ENCODE peak calls at places on chromosome 6, in eight cellular contexts. L is bronchial epithelial cell, E is cardiac fibroblast, W is HFF-Myc, P is mesendoderm, B is body of pancreas, S is kidney epithelial cell, Q is NB4. R is an unnamed sample.

GRCh38 chr6:4973972-4974885 is 29.6 kb downstream of the RPP40 start:
- DNase-seq in L (no peak), E (peak; percentile 54), W (no peak), P (peak; percentile 82), B (no peak), S (no peak), Q (no peak), R (peak; percentile 20)

GRCh38 chr6:38326837-38327236 is 312.9 kb downstream of the BTBD9 start:
- DNase-seq in L (no peak), E (no peak), W (no peak), P (no peak), B (no peak), S (no peak), Q (no peak), R (no peak)

GRCh38 chr6:88047510-88048150 is at the start of gene SPACA1:
- DNase-seq in L (no peak), E (no peak), W (no peak), P (no peak), B (no peak), S (no peak), Q (no peak), R (no peak)

GRCh38 chr6:148780918-148781436 is 34.1 kb downstream of the UST start:
- DNase-seq in L (no peak), E (no peak), W (no peak), P (no peak), B (no peak), S (no peak), Q (no peak), R (no peak)

GRCh38 chr6:110999634-111000270 is 17.9 kb downstream of the RPF2 start:
- DNase-seq in L (peak; percentile 44), E (peak; percentile 57), W (no peak), P (peak; percentile 8), B (no peak), S (no peak), Q (peak; percentile 47), R (no peak)

GRCh38 chr6:99587792-99588191 is 18.8 kb upstream of the PRDM13 start:
- DNase-seq in L (no peak), E (no peak), W (no peak), P (no peak), B (no peak), S (no peak), Q (no peak), R (no peak)

GRCh38 chr6:99745651-99746050 is 139.0 kb downstream of the PRDM13 start:
- DNase-seq in L (peak; percentile 10), E (peak; percentile 7), W (no peak), P (peak; percentile 14), B (no peak), S (no peak), Q (no peak), R (no peak)

GRCh38 chr6:119129148-119129967 is 50.9 kb upstream of the FAM184A start:
- DNase-seq in L (peak; percentile 70), E (peak; percentile 88), W (peak; percentile 72), P (peak; percentile 84), B (peak; percentile 54), S (peak; percentile 31), Q (peak; percentile 75), R (no peak)

GRCh38 chr6:90458353-90459224 is 128.3 kb downstream of the MAP3K7 start:
- DNase-seq in L (peak; percentile 53), E (peak; percentile 33), W (no peak), P (no peak), B (no peak), S (no peak), Q (no peak), R (no peak)

GRCh38 chr6:37052027-37052628 is 46.7 kb downstream of the FGD2 start:
- DNase-seq in L (no peak), E (peak; percentile 23), W (no peak), P (peak; percentile 90), B (no peak), S (no peak), Q (no peak), R (no peak)

GRCh38 chr6:97963148-97963680 is 680.2 kb upstream of the MMS22L start:
- DNase-seq in L (peak; percentile 63), E (peak; percentile 15), W (no peak), P (no peak), B (no peak), S (no peak), Q (no peak), R (no peak)

GRCh38 chr6:35370124-35370741 is 27.9 kb downstream of the PPARD start:
- DNase-seq in L (peak; percentile 97), E (peak; percentile 97), W (peak; percentile 66), P (no peak), B (peak; percentile 80), S (peak; percentile 91), Q (peak; percentile 99), R (peak; percentile 95)

GRCh38 chr6:2875840-2876207 is 27.3 kb downstream of the SERPINB9 start:
- DNase-seq in L (no peak), E (no peak), W (no peak), P (peak; percentile 63), B (no peak), S (no peak), Q (peak; percentile 47), R (no peak)

GRCh38 chr6:2876210-2877056 is 26.7 kb downstream of the SERPINB9 start:
- DNase-seq in L (peak; percentile 85), E (peak; percentile 95), W (peak; percentile 38), P (peak; percentile 91), B (peak; percentile 77), S (peak; percentile 88), Q (peak; percentile 36), R (peak; percentile 74)

GRCh38 chr6:2873643-2874042 is 29.5 kb downstream of the SERPINB9 start:
- DNase-seq in L (no peak), E (no peak), W (no peak), P (no peak), B (no peak), S (no peak), Q (no peak), R (no peak)

GRCh38 chr6:2877960-2878359 is 25.1 kb downstream of the SERPINB9 start:
- DNase-seq in L (peak; percentile 10), E (no peak), W (no peak), P (no peak), B (no peak), S (no peak), Q (no peak), R (no peak)

DNA sequence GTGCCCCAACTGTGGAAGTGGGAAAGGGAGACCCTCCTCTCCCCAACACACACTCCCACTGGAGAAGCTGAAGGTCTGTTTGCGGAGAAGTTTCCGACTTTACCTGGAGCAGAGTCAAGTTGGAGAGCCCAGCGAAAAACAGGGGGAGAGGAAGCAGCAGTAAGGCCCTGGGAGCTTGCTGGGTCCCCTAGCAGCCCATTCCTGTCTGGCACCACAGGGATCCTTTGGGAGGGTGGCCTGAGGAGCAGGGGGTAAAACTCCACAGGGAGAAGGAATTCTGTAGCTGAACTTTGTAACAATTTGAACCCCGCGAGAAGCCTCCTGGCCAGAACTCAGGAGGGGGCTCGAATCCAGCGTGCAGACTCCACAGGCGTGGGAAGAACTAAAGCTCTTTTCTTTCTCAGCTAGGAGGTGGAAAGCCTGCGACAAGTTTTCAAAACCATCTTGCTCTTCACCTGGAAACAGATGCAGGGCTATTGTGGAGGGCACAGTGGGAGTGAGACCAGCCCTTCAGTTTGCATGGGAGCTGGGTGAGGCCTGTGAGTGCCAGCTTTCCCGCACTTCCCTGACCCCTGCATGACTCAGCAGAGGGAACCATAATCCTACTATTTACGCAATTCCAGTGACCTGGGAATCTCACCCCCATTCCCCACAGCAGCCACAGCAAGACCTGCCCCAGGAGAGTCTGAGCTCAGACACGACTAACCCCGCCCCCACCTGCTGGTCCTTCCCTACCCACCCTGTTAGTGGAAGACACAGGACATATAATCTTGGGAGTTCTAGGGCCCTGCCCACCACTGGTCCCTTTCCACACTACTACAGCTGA is 25.8 kb downstream of the SERPINB9 start:
- DNase-seq in L (peak; percentile 85), E (peak; percentile 78), W (no peak), P (peak; percentile 65), B (no peak), S (no peak), Q (no peak), R (peak; percentile 16)
- H3K4me3 ChIP-seq in L (no peak overlapping the region), E (peak overlapping the region; percentile 40), W (no peak overlapping the region), P (no peak overlapping the region), B (no peak overlapping the region), S (no peak overlapping the region), Q (no peak overlapping the region), R (no peak overlapping the region)

GRCh38 chr6:43644940-43645612 is at the start of gene RSPH9:
- DNase-seq in L (peak; percentile 49), E (peak; percentile 66), W (no peak), P (peak; percentile 96), B (peak; percentile 58), S (no peak), Q (no peak), R (no peak)
- H3K4me3 ChIP-seq in L (peak within 1 kb of the TSS; percentile 34), E (peak within 1 kb of the TSS; percentile 51), W (peak within 1 kb of the TSS; percentile 37), P (peak within 1 kb of the TSS; percentile 70), B (peak within 1 kb of the TSS; percentile 13), S (peak within 1 kb of the TSS; percentile 48), Q (no peak within 1 kb of the TSS), R (peak within 1 kb of the TSS; percentile 38)

GRCh38 chr6:33746036-33746600 is 587 bp downstream of the IP6K3 start:
- DNase-seq in L (peak; percentile 29), E (peak; percentile 57), W (no peak), P (peak; percentile 66), B (peak; percentile 25), S (no peak), Q (peak; percentile 41), R (no peak)

GRCh38 chr6:33742837-33743236 is 3.9 kb downstream of the IP6K3 start:
- DNase-seq in L (no peak), E (no peak), W (no peak), P (no peak), B (no peak), S (no peak), Q (no peak), R (no peak)

GRCh38 chr6:33745558-33745957 is 1.1 kb downstream of the IP6K3 start:
- DNase-seq in L (no peak), E (no peak), W (no peak), P (no peak), B (no peak), S (no peak), Q (no peak), R (no peak)

GRCh38 chr6:33744895-33745546 is 1.7 kb downstream of the IP6K3 start:
- DNase-seq in L (no peak), E (no peak), W (no peak), P (no peak), B (no peak), S (no peak), Q (no peak), R (no peak)

GRCh38 chr6:33744001-33744848 is 2.5 kb downstream of the IP6K3 start:
- DNase-seq in L (peak; percentile 97), E (peak; percentile 80), W (peak; percentile 77), P (peak; percentile 82), B (peak; percentile 89), S (no peak), Q (peak; percentile 83), R (peak; percentile 29)
- H3K4me3 ChIP-seq in L (no peak overlapping the region), E (no peak overlapping the region), W (no peak overlapping the region), P (no peak overlapping the region), B (no peak overlapping the region), S (no peak overlapping the region), Q (no peak overlapping the region), R (no peak overlapping the region)

DNA sequence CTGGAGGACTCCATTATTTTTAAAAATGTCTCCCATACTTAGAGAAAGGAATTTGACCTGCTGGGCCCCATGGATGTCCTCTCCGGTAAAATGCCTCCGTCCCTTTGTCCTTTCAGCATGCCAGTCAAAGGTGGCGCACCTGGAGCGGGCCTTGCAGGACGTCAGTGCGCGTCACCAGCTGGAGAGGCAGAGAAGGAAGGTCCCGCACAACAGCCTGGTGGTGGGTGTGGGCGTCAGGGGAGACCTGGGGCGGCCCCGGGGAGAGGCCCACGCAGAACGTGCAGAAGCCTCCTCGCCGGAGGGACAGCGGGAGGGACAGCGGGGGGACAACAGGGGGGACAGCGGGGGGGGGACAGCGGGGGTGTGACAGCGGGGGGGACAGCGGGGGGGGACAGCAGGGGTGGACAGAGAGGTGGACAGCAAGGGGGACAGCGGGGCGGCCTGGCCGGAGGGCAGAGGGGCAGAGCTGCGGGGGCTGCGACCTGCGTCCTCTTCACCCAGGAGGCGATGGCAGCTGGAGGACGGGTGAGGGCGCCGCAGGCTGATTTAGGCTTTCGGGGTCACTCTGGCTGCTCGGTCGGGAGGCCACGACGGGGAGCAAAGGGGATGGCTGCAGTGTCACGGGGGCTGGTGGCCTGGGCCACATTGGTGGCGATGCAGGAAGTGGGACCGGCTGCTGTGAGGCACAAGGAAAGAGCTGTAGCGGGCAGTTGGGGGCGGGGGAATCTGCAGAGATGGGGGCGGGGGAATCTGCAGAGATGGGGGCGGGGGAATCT is 859 bp upstream of the KIF25 start:
- DNase-seq in L (no peak), E (no peak), W (no peak), P (peak; percentile 40), B (no peak), S (no peak), Q (peak; percentile 11), R (no peak)
- H3K4me3 ChIP-seq in L (no peak overlapping the region), E (no peak overlapping the region), W (no peak overlapping the region), P (no peak overlapping the region), B (no peak overlapping the region), S (no peak overlapping the region), Q (no peak overlapping the region), R (no peak overlapping the region)